ENCODE peak calls at places on chromosomes 4 and X, in four cellular contexts. One of them, this sample, is unnamed.

GRCh38 chr4:129583868-129584267 is 487.9 kb downstream of the C4orf33 start:
- DNase-seq in fibroblast of the aortic adventitia: peak
- DNase-seq in AG04449: no peak
- DNase-seq in A549: no peak
- DNase-seq in this sample: peak

GRCh38 chrX:141133272-141133671 is 43.7 kb downstream of the LDOC1 start:
- DNase-seq in A549: no peak
- DNase-seq in AG04449: no peak
- DNase-seq in fibroblast of the aortic adventitia: no peak
- DNase-seq in this sample: no peak

GRCh38 chr4:169818063-169818679 is 60.4 kb upstream of the HPF1 start:
- DNase-seq in fibroblast of the aortic adventitia: no peak
- DNase-seq in A549: no peak
- DNase-seq in AG04449: no peak
- DNase-seq in this sample: no peak

GRCh38 chr4:69321153-69321729 is 41.0 kb downstream of the UGT2B28 start:
- DNase-seq in AG04449: no peak
- DNase-seq in fibroblast of the aortic adventitia: no peak
- DNase-seq in A549: no peak
- DNase-seq in this sample: no peak

GRCh38 chr4:122533841-122534240 is 77.3 kb upstream of the IL2 start:
- DNase-seq in fibroblast of the aortic adventitia: no peak
- DNase-seq in A549: no peak
- DNase-seq in AG04449: no peak
- DNase-seq in this sample: no peak

GRCh38 chrX:56618250-56618649 is 54.8 kb downstream of the UBQLN2 start:
- DNase-seq in fibroblast of the aortic adventitia: no peak
- DNase-seq in A549: no peak
- DNase-seq in AG04449: no peak
- DNase-seq in this sample: no peak

GRCh38 chr4:52982246-52982950 is 120.3 kb downstream of the RASL11B start:
- DNase-seq in fibroblast of the aortic adventitia: peak
- DNase-seq in A549: peak
- DNase-seq in AG04449: no peak
- DNase-seq in this sample: peak

GRCh38 chr4:7890635-7891393 is 48.8 kb downstream of the AFAP1 start:
- DNase-seq in AG04449: peak
- DNase-seq in A549: peak
- DNase-seq in fibroblast of the aortic adventitia: peak
- DNase-seq in this sample: peak

GRCh38 chrX:30982467-30982866 is 89.4 kb downstream of the FTHL17 start:
- DNase-seq in A549: no peak
- DNase-seq in AG04449: no peak
- DNase-seq in fibroblast of the aortic adventitia: no peak
- DNase-seq in this sample: no peak

GRCh38 chrX:17736478-17736855 is 826 bp upstream of the SCML1 start:
- DNase-seq in fibroblast of the aortic adventitia: peak
- DNase-seq in A549: no peak
- DNase-seq in AG04449: no peak
- DNase-seq in this sample: no peak

GRCh38 chrX:136767104-136767941 is 13.4 kb downstream of the ARHGEF6 start:
- DNase-seq in fibroblast of the aortic adventitia: peak
- DNase-seq in AG04449: no peak
- DNase-seq in A549: peak
- DNase-seq in this sample: peak

GRCh38 chr4:140019619-140020367 is 134.2 kb downstream of the MAML3 start:
- DNase-seq in AG04449: no peak
- DNase-seq in A549: peak
- DNase-seq in fibroblast of the aortic adventitia: no peak
- DNase-seq in this sample: no peak

GRCh38 chr4:81040175-81040659 is 9.7 kb downstream of the BMP3 start:
- DNase-seq in A549: peak
- DNase-seq in AG04449: peak
- DNase-seq in fibroblast of the aortic adventitia: peak
- DNase-seq in this sample: peak

GRCh38 chrX:135484636-135485289 is 35.7 kb upstream of the INTS6L start:
- DNase-seq in AG04449: peak
- DNase-seq in fibroblast of the aortic adventitia: peak
- DNase-seq in A549: peak
- DNase-seq in this sample: peak

GRCh38 chr4:150090836-150091235 is 12.6 kb downstream of the DCLK2 start:
- DNase-seq in fibroblast of the aortic adventitia: no peak
- DNase-seq in A549: no peak
- DNase-seq in AG04449: no peak
- DNase-seq in this sample: no peak

GRCh38 chr4:183424109-183424751 is 20.2 kb upstream of the CDKN2AIP start:
- DNase-seq in A549: no peak
- DNase-seq in AG04449: no peak
- DNase-seq in fibroblast of the aortic adventitia: no peak
- DNase-seq in this sample: no peak

GRCh38 chr4:165112258-165113156 is at the start of gene TMEM192:
- DNase-seq in fibroblast of the aortic adventitia: peak
- DNase-seq in A549: peak
- DNase-seq in AG04449: no peak
- DNase-seq in this sample: peak

GRCh38 chr4:139214039-139214534 is 37.1 kb upstream of the ELF2 start:
- DNase-seq in A549: no peak
- DNase-seq in AG04449: no peak
- DNase-seq in fibroblast of the aortic adventitia: no peak
- DNase-seq in this sample: no peak

GRCh38 chr4:6235901-6236625 is 33.6 kb upstream of the WFS1 start:
- DNase-seq in fibroblast of the aortic adventitia: no peak
- DNase-seq in A549: no peak
- DNase-seq in AG04449: no peak
- DNase-seq in this sample: no peak

GRCh38 chrX:45320191-45320590 is 119.5 kb upstream of the DIPK2B start:
- DNase-seq in AG04449: no peak
- DNase-seq in A549: no peak
- DNase-seq in fibroblast of the aortic adventitia: no peak
- DNase-seq in this sample: peak

GRCh38 chr4:112073201-112073600 is 72.1 kb upstream of the FAM241A start:
- DNase-seq in AG04449: no peak
- DNase-seq in fibroblast of the aortic adventitia: no peak
- DNase-seq in A549: no peak
- DNase-seq in this sample: no peak

GRCh38 chrX:1468250-1468772 is 15.6 kb upstream of the ASMTL start:
- DNase-seq in A549: peak
- DNase-seq in AG04449: no peak
- DNase-seq in fibroblast of the aortic adventitia: peak
- DNase-seq in this sample: peak

GRCh38 chr4:173536808-173537429 is 6.9 kb upstream of the HAND2 start:
- DNase-seq in fibroblast of the aortic adventitia: peak
- DNase-seq in AG04449: no peak
- DNase-seq in A549: peak
- DNase-seq in this sample: no peak
- TF ChIP-seq CTCF in fibroblast of the aortic adventitia: peak
- TF ChIP-seq CTCF in AG04449: no peak
- TF ChIP-seq CTCF in A549: no peak
- TF ChIP-seq CTCF in this sample: no peak

GRCh38 chr4:128299848-128300247 is 12.2 kb upstream of the PGRMC2 start:
- DNase-seq in A549: no peak
- DNase-seq in fibroblast of the aortic adventitia: no peak
- DNase-seq in AG04449: no peak
- DNase-seq in this sample: no peak

GRCh38 chr4:128295255-128295654 is 7.6 kb upstream of the PGRMC2 start:
- DNase-seq in A549: no peak
- DNase-seq in fibroblast of the aortic adventitia: no peak
- DNase-seq in AG04449: no peak
- DNase-seq in this sample: no peak

GRCh38 chr4:128301979-128302378 is 14.4 kb upstream of the PGRMC2 start:
- DNase-seq in AG04449: no peak
- DNase-seq in A549: no peak
- DNase-seq in fibroblast of the aortic adventitia: no peak
- DNase-seq in this sample: no peak

GRCh38 chr4:128298129-128298758 is 10.6 kb upstream of the PGRMC2 start:
- DNase-seq in fibroblast of the aortic adventitia: no peak
- DNase-seq in A549: no peak
- DNase-seq in AG04449: no peak
- DNase-seq in this sample: no peak

GRCh38 chr4:128298852-128299251 is 11.2 kb upstream of the PGRMC2 start:
- DNase-seq in AG04449: no peak
- DNase-seq in fibroblast of the aortic adventitia: no peak
- DNase-seq in A549: no peak
- DNase-seq in this sample: no peak
- TF ChIP-seq CTCF in AG04449: no peak
- TF ChIP-seq CTCF in fibroblast of the aortic adventitia: no peak
- TF ChIP-seq CTCF in A549: no peak
- TF ChIP-seq CTCF in this sample: no peak

GRCh38 chr4:110953898-110954297 is 331.0 kb upstream of the PITX2 start:
- DNase-seq in AG04449: no peak
- DNase-seq in fibroblast of the aortic adventitia: no peak
- DNase-seq in A549: no peak
- DNase-seq in this sample: no peak

GRCh38 chr4:110962616-110963015 is 339.7 kb upstream of the PITX2 start:
- DNase-seq in AG04449: no peak
- DNase-seq in fibroblast of the aortic adventitia: no peak
- DNase-seq in A549: no peak
- DNase-seq in this sample: no peak

GRCh38 chr4:110955748-110956147 is 332.9 kb upstream of the PITX2 start:
- DNase-seq in fibroblast of the aortic adventitia: no peak
- DNase-seq in AG04449: no peak
- DNase-seq in A549: no peak
- DNase-seq in this sample: no peak

GRCh38 chr4:110963621-110964020 is 340.7 kb upstream of the PITX2 start:
- DNase-seq in AG04449: no peak
- DNase-seq in fibroblast of the aortic adventitia: no peak
- DNase-seq in A549: no peak
- DNase-seq in this sample: no peak

DNA sequence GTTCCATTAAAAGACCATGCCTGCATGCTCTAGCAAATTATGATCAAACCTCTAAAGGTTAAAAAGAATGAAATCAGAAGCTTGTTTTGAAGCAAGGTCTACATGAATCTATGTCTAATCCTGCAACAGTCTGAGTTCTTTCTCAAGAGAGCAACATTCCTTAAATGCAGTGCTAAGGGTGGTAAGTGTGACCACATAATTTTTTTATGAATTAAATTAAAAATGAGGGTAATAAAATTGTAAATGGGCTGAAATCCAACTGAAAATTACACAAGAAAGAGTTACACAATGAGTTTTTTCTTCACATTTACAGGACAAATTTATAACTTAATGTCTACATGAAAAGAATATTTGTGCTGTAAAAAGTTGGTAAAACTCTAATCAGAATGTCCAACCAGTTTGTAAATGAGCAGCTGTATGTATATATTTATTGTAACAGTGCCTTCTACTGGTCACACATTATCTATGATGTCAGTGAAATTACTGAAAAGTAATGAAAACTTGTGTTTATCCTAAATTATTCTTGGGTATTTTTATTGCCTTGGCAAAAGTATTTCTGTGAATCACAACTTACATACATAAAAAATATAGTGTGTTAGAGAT is 336.3 kb upstream of the PITX2 start:
- DNase-seq in AG04449: no peak
- DNase-seq in A549: peak
- DNase-seq in fibroblast of the aortic adventitia: peak
- DNase-seq in this sample: peak
- TF ChIP-seq CTCF in AG04449: peak
- TF ChIP-seq CTCF in A549: peak
- TF ChIP-seq CTCF in fibroblast of the aortic adventitia: peak
- TF ChIP-seq CTCF in this sample: peak

DNA sequence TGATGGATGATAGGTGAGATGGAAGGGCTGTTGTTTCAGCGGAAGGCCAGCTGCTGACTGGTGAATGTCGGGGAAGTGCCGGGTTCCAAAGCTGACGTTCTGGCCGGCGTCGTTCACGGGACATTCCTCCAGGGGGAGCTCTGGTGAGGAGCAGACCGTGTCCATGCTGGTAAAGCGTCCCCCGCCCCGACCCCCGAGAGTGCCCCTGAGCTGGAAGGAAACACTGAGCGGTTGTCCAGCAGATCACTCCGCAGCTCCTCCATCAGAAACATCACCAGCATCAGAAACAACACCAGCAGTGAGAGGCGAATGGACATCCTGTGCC is 18.6 kb upstream of the ADRA2C start:
- DNase-seq in A549: no peak
- DNase-seq in AG04449: no peak
- DNase-seq in fibroblast of the aortic adventitia: no peak
- DNase-seq in this sample: peak
- TF ChIP-seq CTCF in A549: no peak
- TF ChIP-seq CTCF in AG04449: peak
- TF ChIP-seq CTCF in fibroblast of the aortic adventitia: peak
- TF ChIP-seq CTCF in this sample: peak

DNA sequence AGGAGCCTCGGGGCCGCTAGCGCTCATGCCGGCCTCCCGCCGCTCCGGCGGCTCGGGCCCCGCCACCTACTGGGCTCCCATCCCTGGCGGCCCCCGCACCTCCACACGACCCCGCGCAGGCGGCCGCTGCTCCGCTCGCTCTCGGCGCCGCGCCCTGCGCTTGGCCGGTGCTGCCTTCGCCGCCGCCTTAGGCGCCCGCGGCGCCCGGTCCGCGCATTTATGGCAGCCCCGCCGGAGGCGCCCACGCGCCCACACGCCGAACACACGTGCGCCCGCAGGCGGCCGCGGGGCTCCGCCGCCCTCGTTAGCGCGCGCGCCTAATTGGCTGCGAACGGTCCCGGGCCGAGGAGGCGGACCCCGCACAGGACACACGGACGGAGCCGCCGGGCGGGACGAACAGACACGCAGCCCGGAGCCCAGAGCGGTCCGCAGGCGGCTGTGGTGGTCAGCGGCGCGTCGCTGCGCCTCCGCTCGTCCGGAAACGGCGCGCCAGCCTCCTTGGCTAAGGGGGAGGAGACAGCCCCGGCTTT is at the start of gene NKX1-1:
- DNase-seq in fibroblast of the aortic adventitia: no peak
- DNase-seq in A549: no peak
- DNase-seq in AG04449: no peak
- DNase-seq in this sample: no peak
- TF ChIP-seq CTCF in fibroblast of the aortic adventitia: no peak
- TF ChIP-seq CTCF in A549: no peak
- TF ChIP-seq CTCF in AG04449: no peak
- TF ChIP-seq CTCF in this sample: no peak

DNA sequence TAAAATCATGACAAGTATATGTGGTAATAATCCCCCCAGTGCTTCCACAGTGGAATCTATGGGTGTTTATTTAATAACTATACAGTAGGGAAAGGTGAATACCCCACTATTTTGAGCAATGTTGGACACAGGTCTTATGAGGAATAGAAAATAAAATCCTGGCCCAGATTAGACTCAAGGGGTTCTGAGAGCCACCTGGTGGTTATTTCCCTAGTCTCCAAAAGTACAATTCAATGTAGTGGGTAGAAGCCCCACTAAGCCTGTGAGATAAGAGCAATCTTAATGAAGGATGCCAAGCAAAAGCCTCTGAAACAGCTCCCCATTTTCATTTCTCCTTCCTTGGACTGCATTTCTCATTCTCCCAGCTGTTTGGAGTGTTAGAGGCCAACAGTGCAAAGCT is 328.2 kb upstream of the NR3C2 start:
- DNase-seq in AG04449: no peak
- DNase-seq in fibroblast of the aortic adventitia: no peak
- DNase-seq in A549: no peak
- DNase-seq in this sample: no peak
- TF ChIP-seq CTCF in AG04449: no peak
- TF ChIP-seq CTCF in fibroblast of the aortic adventitia: no peak
- TF ChIP-seq CTCF in A549: no peak
- TF ChIP-seq CTCF in this sample: no peak

GRCh38 chr4:132614682-132615081 is 534.4 kb upstream of the PCDH10 start:
- DNase-seq in A549: no peak
- DNase-seq in AG04449: no peak
- DNase-seq in fibroblast of the aortic adventitia: peak
- DNase-seq in this sample: peak
- TF ChIP-seq CTCF in A549: no peak
- TF ChIP-seq CTCF in AG04449: no peak
- TF ChIP-seq CTCF in fibroblast of the aortic adventitia: peak
- TF ChIP-seq CTCF in this sample: no peak

This sample was measured in cardiac fibroblast.